ENCODE peak calls at places on chromosomes 13 and 19, in nine cellular contexts. N is GM12892, M is stomach, X is H1, Y is breast epithelium, F is prostate gland, G is endothelial cell of umbilical vein, H is sigmoid colon, I is transverse colon. V is an unnamed sample.
A peak's percentile ranks its signal among the peaks of the same experiment; 100 is the strongest.

GRCh38 chr13:103100795-103101194 is 34.6 kb upstream of the SLC10A2 start:
- DNase-seq in H (no peak), I (no peak), X (no peak), Y (no peak), N (no peak), G (no peak), F (no peak), M (no peak), V (no peak)

GRCh38 chr13:113947321-113948033 is 26.4 kb downstream of the C13orf46 start:
- DNase-seq in F (peak; percentile 65), N (no peak), G (peak; percentile 31), M (peak; percentile 66), X (no peak), I (peak; percentile 65), Y (no peak), H (no peak), V (no peak)

GRCh38 chr13:50386527-50387123 is 371.4 kb downstream of the KCNRG start:
- DNase-seq in Y (no peak), F (no peak), M (no peak), X (no peak), H (no peak), I (no peak), G (peak; percentile 71), N (no peak), V (no peak)

GRCh38 chr13:34412295-34412694 is 529.8 kb upstream of the NBEA start:
- DNase-seq in N (no peak), I (no peak), H (no peak), X (no peak), Y (no peak), M (no peak), F (no peak), G (no peak), V (no peak)

GRCh38 chr19:15109768-15110417 is 2.7 kb downstream of the SYDE1 start:
- DNase-seq in G (no peak), Y (no peak), X (no peak), N (no peak), M (no peak), H (no peak), I (no peak), F (no peak), V (no peak)

GRCh38 chr19:33389574-33390119 is 16.1 kb downstream of the CEBPG start:
- DNase-seq in N (peak; percentile 13), I (no peak), Y (peak; percentile 47), X (no peak), F (no peak), G (no peak), H (peak; percentile 77), M (no peak), V (peak; percentile 15)

GRCh38 chr19:46660008-46660517 is 919 bp downstream of the DACT3 start:
- DNase-seq in Y (no peak), M (no peak), X (no peak), F (no peak), H (peak; percentile 74), I (no peak), G (no peak), N (no peak), V (no peak)

GRCh38 chr13:48216204-48216711 is 16.7 kb upstream of the ITM2B start:
- DNase-seq in G (no peak), X (no peak), N (no peak), F (no peak), Y (no peak), I (no peak), M (no peak), H (no peak), V (no peak)

GRCh38 chr13:58343081-58343480 is 711.5 kb downstream of the PCDH17 start:
- DNase-seq in I (no peak), N (no peak), H (no peak), X (no peak), G (peak; percentile 72), Y (no peak), M (no peak), F (no peak), V (no peak)

GRCh38 chr13:74555291-74556001 is 421.2 kb upstream of the KLF12 start:
- DNase-seq in M (no peak), N (no peak), X (no peak), I (no peak), G (no peak), H (no peak), Y (no peak), F (no peak), V (no peak)

GRCh38 chr13:30696278-30697176 is 38.8 kb upstream of the ALOX5AP start:
- DNase-seq in X (no peak), Y (no peak), G (no peak), N (no peak), H (no peak), F (no peak), M (no peak), I (peak; percentile 25), V (no peak)

GRCh38 chr13:110759710-110760109 is 46.2 kb downstream of the ING1 start:
- DNase-seq in Y (no peak), X (no peak), N (no peak), M (no peak), F (no peak), H (no peak), I (no peak), G (no peak), V (no peak)

GRCh38 chr13:47087841-47088240 is 191.0 kb upstream of the HTR2A start:
- DNase-seq in I (no peak), G (no peak), H (no peak), N (no peak), M (no peak), Y (no peak), X (no peak), F (no peak), V (no peak)

GRCh38 chr13:76792680-76793334 is 93.4 kb downstream of the KCTD12 start:
- DNase-seq in X (no peak), H (peak; percentile 71), M (no peak), F (no peak), I (no peak), N (no peak), G (peak; percentile 49), Y (no peak), V (no peak)

GRCh38 chr13:97440598-97440997 is 6.6 kb downstream of the RAP2A start:
- DNase-seq in H (no peak), G (no peak), I (no peak), M (no peak), F (no peak), Y (no peak), N (no peak), X (no peak), V (no peak)

GRCh38 chr19:42343344-42344110 is 18.1 kb downstream of the MEGF8 start:
- DNase-seq in N (no peak), G (no peak), Y (no peak), F (no peak), I (no peak), H (no peak), X (no peak), M (no peak), V (no peak)

GRCh38 chr13:95317037-95317989 is 16.1 kb upstream of the ABCC4 start:
- DNase-seq in I (no peak), N (no peak), Y (no peak), G (no peak), X (no peak), M (no peak), H (no peak), F (no peak), V (no peak)

GRCh38 chr19:5913739-5914357 is at the start of gene CAPS:
- DNase-seq in M (peak; percentile 91), Y (peak; percentile 63), F (peak; percentile 81), H (peak; percentile 86), X (no peak), G (no peak), I (peak; percentile 78), N (no peak), V (no peak)

GRCh38 chr13:68727165-68727564 is 1380.5 kb upstream of the ATXN8OS start:
- DNase-seq in H (no peak), M (no peak), F (no peak), G (no peak), Y (no peak), N (no peak), X (no peak), I (no peak), V (no peak)

GRCh38 chr13:25860862-25861261 is 191.0 kb downstream of the SHISA2 start:
- DNase-seq in H (no peak), Y (no peak), N (no peak), F (no peak), X (no peak), M (no peak), I (no peak), G (no peak), V (no peak)

GRCh38 chr13:51286135-51287002 is 53.1 kb upstream of the SERPINE3 start:
- DNase-seq in M (peak; percentile 83), I (peak; percentile 80), G (peak; percentile 73), F (peak; percentile 84), X (peak; percentile 63), H (peak; percentile 87), N (peak; percentile 37), Y (peak; percentile 82), V (peak; percentile 44)

GRCh38 chr19:29587518-29587986 is 18.5 kb upstream of the POP4 start:
- DNase-seq in Y (peak; percentile 45), N (no peak), I (peak; percentile 19), X (no peak), G (no peak), M (no peak), H (no peak), F (no peak), V (no peak)

GRCh38 chr13:87324558-87324957 is 346.6 kb upstream of the SLITRK5 start:
- DNase-seq in H (no peak), X (no peak), Y (no peak), N (no peak), F (no peak), I (no peak), G (no peak), M (no peak), V (no peak)

GRCh38 chr13:87322386-87322785 is 348.8 kb upstream of the SLITRK5 start:
- DNase-seq in X (no peak), F (no peak), I (no peak), N (no peak), Y (no peak), H (no peak), G (no peak), M (no peak), V (no peak)
- TF ChIP-seq POLR2AphosphoS5 in X (no peak), F (no peak), I (no peak), N (no peak), Y (no peak), H (no peak), G (no peak), M (no peak), V (no peak)

GRCh38 chr19:53621885-53622710 is 9.7 kb upstream of the DPRX start:
- DNase-seq in H (no peak), G (no peak), F (peak; percentile 77), Y (no peak), X (no peak), N (no peak), I (no peak), M (no peak), V (no peak)
- TF ChIP-seq POLR2AphosphoS5 in H (no peak), G (no peak), F (peak; percentile 82), Y (no peak), X (peak; percentile 42), N (no peak), I (no peak), M (no peak), V (no peak)

GRCh38 chr13:66492479-66492878 is 737.7 kb downstream of the PCDH9 start:
- DNase-seq in N (no peak), H (no peak), M (no peak), G (peak; percentile 3), Y (no peak), X (no peak), I (no peak), F (no peak), V (no peak)
- TF ChIP-seq POLR2AphosphoS5 in N (no peak), H (no peak), M (no peak), G (no peak), Y (no peak), X (no peak), I (no peak), F (no peak), V (no peak)

GRCh38 chr19:17874423-17875135 is 2.8 kb downstream of the SLC5A5 start:
- DNase-seq in G (no peak), N (no peak), Y (no peak), H (no peak), M (no peak), F (no peak), X (no peak), I (no peak), V (no peak)
- TF ChIP-seq POLR2AphosphoS5 in G (no peak), N (no peak), Y (no peak), H (no peak), M (no peak), F (no peak), X (no peak), I (no peak), V (no peak)

V was measured in GM12891.